ENCODE peak calls at places on chromosome 1, in nine cellular contexts. C is lung, R is endodermal cell, T is right lobe of liver, V is psoas muscle, Y is colonic mucosa, Q is breast epithelium, D is mesendoderm, Z is foreskin keratinocyte. L is an unnamed sample.

GRCh38 chr1:24556414-24556795 is 518 bp downstream of the NCMAP start:
- DNase-seq in C (no peak), R (no peak), T (no peak), V (no peak), Y (no peak), Q (no peak), D (no peak), Z (no peak), L (no peak)

GRCh38 chr1:9250586-9251381 is 16.2 kb downstream of the H6PD start:
- DNase-seq in C (peak; percentile 49), R (peak; percentile 70), T (peak; percentile 46), V (peak; percentile 72), Y (no peak), Q (no peak), D (no peak), Z (no peak), L (no peak)

GRCh38 chr1:52996653-52997052 is 65.4 kb upstream of the PODN start:
- DNase-seq in C (no peak), R (no peak), T (no peak), V (no peak), Y (no peak), Q (no peak), D (no peak), Z (no peak), L (no peak)

GRCh38 chr1:75707191-75707590 is 17.3 kb upstream of the ACADM start:
- DNase-seq in C (no peak), R (no peak), T (no peak), V (no peak), Y (no peak), Q (no peak), D (no peak), Z (no peak), L (no peak)

GRCh38 chr1:2385606-2386280 is 5.6 kb downstream of the MORN1 start:
- DNase-seq in C (no peak), R (no peak), T (no peak), V (peak; percentile 31), Y (no peak), Q (no peak), D (no peak), Z (no peak), L (no peak)

GRCh38 chr1:1213153-1213918 is 617 bp downstream of the TNFRSF4 start:
- DNase-seq in C (no peak), R (no peak), T (peak; percentile 28), V (peak; percentile 55), Y (no peak), Q (no peak), D (no peak), Z (no peak), L (peak; percentile 24)

GRCh38 chr1:109546311-109547109 is 1.9 kb upstream of the GNAI3 start:
- DNase-seq in C (peak; percentile 92), R (peak; percentile 95), T (peak; percentile 86), V (peak; percentile 91), Y (peak; percentile 97), Q (peak; percentile 87), D (peak; percentile 91), Z (peak; percentile 30), L (peak; percentile 81)

GRCh38 chr1:93775224-93775623 is 93.6 kb upstream of the BCAR3 start:
- DNase-seq in C (peak; percentile 57), R (peak; percentile 41), T (no peak), V (no peak), Y (no peak), Q (peak; percentile 59), D (no peak), Z (peak; percentile 79), L (no peak)

GRCh38 chr1:11158291-11158690 is 30.9 kb upstream of the ANGPTL7 start:
- DNase-seq in C (no peak), R (no peak), T (no peak), V (no peak), Y (no peak), Q (no peak), D (no peak), Z (no peak), L (no peak)

GRCh38 chr1:171172471-171172870 is 12.6 kb upstream of the FMO2 start:
- DNase-seq in C (no peak), R (no peak), T (no peak), V (no peak), Y (no peak), Q (no peak), D (no peak), Z (no peak), L (no peak)

GRCh38 chr1:42963378-42964005 is 4.8 kb upstream of the SLC2A1 start:
- DNase-seq in C (no peak), R (no peak), T (no peak), V (no peak), Y (no peak), Q (no peak), D (no peak), Z (no peak), L (no peak)

GRCh38 chr1:55443175-55443933 is 228.2 kb upstream of the USP24 start:
- DNase-seq in C (peak; percentile 80), R (no peak), T (peak; percentile 20), V (peak; percentile 90), Y (peak; percentile 56), Q (peak; percentile 48), D (no peak), Z (peak; percentile 37), L (peak; percentile 77)

GRCh38 chr1:225735252-225736149 is 42.1 kb upstream of the SRP9 start:
- DNase-seq in C (peak; percentile 67), R (no peak), T (peak; percentile 59), V (peak; percentile 85), Y (peak; percentile 39), Q (peak; percentile 49), D (peak; percentile 37), Z (peak; percentile 94), L (peak; percentile 70)

GRCh38 chr1:66395202-66396061 is 138.5 kb upstream of the SGIP1 start:
- DNase-seq in C (no peak), R (no peak), T (no peak), V (no peak), Y (no peak), Q (no peak), D (no peak), Z (no peak), L (no peak)

GRCh38 chr1:220592714-220593113 is 64.8 kb downstream of the MARK1 start:
- DNase-seq in C (no peak), R (no peak), T (no peak), V (no peak), Y (no peak), Q (no peak), D (no peak), Z (no peak), L (no peak)

GRCh38 chr1:41394918-41395598 is 33.8 kb downstream of the FOXO6 start:
- DNase-seq in C (no peak), R (peak; percentile 92), T (no peak), V (no peak), Y (no peak), Q (no peak), D (peak; percentile 85), Z (no peak), L (no peak)
- H3K27me3 ChIP-seq in C (no peaks in the 10 kb centered on the region), R (no peaks in the 10 kb centered on the region), T (no peaks in the 10 kb centered on the region), V (no peaks in the 10 kb centered on the region), Y (no peaks in the 10 kb centered on the region), Q (peaks cover 3% of the 10 kb centered on the region), D (no peaks in the 10 kb centered on the region), Z (peaks cover 83% of the 10 kb centered on the region), L (peaks cover 11% of the 10 kb centered on the region)

GRCh38 chr1:245604979-245605378 is 450.2 kb downstream of the KIF26B start:
- DNase-seq in C (no peak), R (peak; percentile 27), T (no peak), V (no peak), Y (no peak), Q (no peak), D (no peak), Z (no peak), L (no peak)

GRCh38 chr1:245606157-245606725 is 451.5 kb downstream of the KIF26B start:
- DNase-seq in C (no peak), R (peak; percentile 31), T (no peak), V (no peak), Y (no peak), Q (no peak), D (no peak), Z (no peak), L (no peak)

GRCh38 chr1:245603311-245603865 is 448.6 kb downstream of the KIF26B start:
- DNase-seq in C (no peak), R (peak; percentile 19), T (no peak), V (no peak), Y (no peak), Q (no peak), D (no peak), Z (no peak), L (no peak)

GRCh38 chr1:245609354-245609753 is 454.6 kb downstream of the KIF26B start:
- DNase-seq in C (no peak), R (peak; percentile 43), T (no peak), V (no peak), Y (no peak), Q (no peak), D (no peak), Z (no peak), L (no peak)

DNA sequence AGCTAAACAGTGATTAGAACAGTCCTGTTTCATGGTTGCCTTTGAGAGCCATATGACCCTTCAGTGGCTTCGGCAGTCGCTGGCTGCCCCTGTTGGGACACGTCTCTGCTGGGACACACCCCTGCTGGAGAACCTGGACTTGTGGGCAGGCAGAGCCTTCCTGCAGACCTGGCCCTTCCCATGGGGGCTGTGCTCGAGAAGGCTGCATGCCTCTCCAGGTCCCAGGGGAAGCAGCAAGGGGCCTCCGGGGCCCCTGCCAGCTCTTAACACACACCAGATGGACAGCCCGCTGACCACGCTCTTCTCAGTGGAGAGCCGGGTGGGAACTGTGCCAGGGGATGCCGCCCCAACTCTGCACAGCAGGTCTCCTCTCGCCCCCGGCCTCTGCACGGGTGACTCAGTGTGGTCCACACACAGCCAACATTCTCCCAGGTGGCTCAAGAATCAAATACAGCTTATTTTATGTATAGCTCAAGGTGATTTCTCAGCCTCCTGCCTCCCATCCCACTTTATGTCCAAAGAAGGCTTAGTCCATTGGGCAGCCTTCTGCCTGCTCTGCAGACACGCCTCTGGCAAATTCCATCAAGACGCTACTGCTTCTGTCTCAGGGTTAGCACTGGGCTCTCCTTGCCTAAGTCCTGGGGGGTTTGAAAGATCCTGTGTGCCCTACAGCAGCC is 450.8 kb downstream of the KIF26B start:
- DNase-seq in C (no peak), R (peak; percentile 48), T (no peak), V (no peak), Y (no peak), Q (no peak), D (no peak), Z (peak; percentile 37), L (no peak)
- H3K27me3 ChIP-seq in C (no peaks in the 10 kb centered on the region), R (no peaks in the 10 kb centered on the region), T (no peaks in the 10 kb centered on the region), V (no peaks in the 10 kb centered on the region), Y (no peaks in the 10 kb centered on the region), Q (no peaks in the 10 kb centered on the region), D (no peaks in the 10 kb centered on the region), Z (peaks cover 2% of the 10 kb centered on the region), L (peaks cover 24% of the 10 kb centered on the region)

GRCh38 chr1:168004531-168004930 is 67.7 kb upstream of the MPC2 start:
- DNase-seq in C (no peak), R (no peak), T (no peak), V (no peak), Y (no peak), Q (no peak), D (no peak), Z (no peak), L (no peak)
- H3K27me3 ChIP-seq in C (no peaks in the 10 kb centered on the region), R (no peaks in the 10 kb centered on the region), T (no peaks in the 10 kb centered on the region), V (no peaks in the 10 kb centered on the region), Y (no peaks in the 10 kb centered on the region), Q (no peaks in the 10 kb centered on the region), D (no peaks in the 10 kb centered on the region), Z (no peaks in the 10 kb centered on the region), L (no peaks in the 10 kb centered on the region)

DNA sequence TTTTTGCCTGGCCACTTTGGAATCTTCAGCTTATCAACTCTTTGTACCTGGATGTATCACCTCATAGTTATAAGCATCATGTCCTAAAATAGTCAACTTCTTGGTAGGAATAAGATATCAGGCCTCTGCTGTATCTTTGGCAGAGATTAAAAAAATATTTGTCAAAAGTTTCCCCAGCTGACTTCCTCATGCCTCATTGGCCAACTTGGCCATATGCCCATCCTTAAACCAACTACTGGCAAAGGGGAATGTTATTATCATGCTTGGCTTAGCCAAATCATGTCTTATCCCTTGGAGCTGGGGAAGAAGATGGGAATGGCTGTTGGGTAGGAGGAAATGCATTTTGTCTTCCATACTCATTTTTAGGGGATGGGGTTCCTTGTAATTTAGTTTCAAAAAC is 23.4 kb downstream of the NFASC start:
- DNase-seq in C (no peak), R (no peak), T (no peak), V (no peak), Y (no peak), Q (no peak), D (no peak), Z (no peak), L (no peak)
- H3K27me3 ChIP-seq in C (no peaks in the 10 kb centered on the region), R (no peaks in the 10 kb centered on the region), T (no peaks in the 10 kb centered on the region), V (peaks cover 8% of the 10 kb centered on the region), Y (no peaks in the 10 kb centered on the region), Q (no peaks in the 10 kb centered on the region), D (no peaks in the 10 kb centered on the region), Z (peaks cover 63% of the 10 kb centered on the region), L (peaks cover 48% of the 10 kb centered on the region)